ENCODE peak calls at places on chromosomes 16 and 17, in four cellular contexts. I, C, K and L are unnamed samples.

GRCh38 chr16:86585821-86586611 is 7.7 kb downstream of the FOXL1 start:
- DNase-seq in I (peak; percentile 93), C (no peak), K (no peak), L (no peak)

GRCh38 chr16:3118846-3119245 is 6.5 kb downstream of the ZNF205 start:
- DNase-seq in I (no peak), C (no peak), K (no peak), L (no peak)

GRCh38 chr17:74386397-74386796 is 19.1 kb downstream of the GPR142 start:
- DNase-seq in I (no peak), C (no peak), K (no peak), L (no peak)

GRCh38 chr17:33513769-33514168 is 220.7 kb upstream of the ASIC2 start:
- DNase-seq in I (no peak), C (no peak), K (no peak), L (no peak)

GRCh38 chr17:53032861-53033271 is 789.9 kb upstream of the KIF2B start:
- DNase-seq in I (peak; percentile 0), C (peak; percentile 96), K (peak; percentile 53), L (peak; percentile 17)

GRCh38 chr17:28675980-28676379 is 14.0 kb downstream of the SUPT6H start:
- DNase-seq in I (no peak), C (peak; percentile 48), K (no peak), L (peak; percentile 30)

GRCh38 chr17:64507418-64507766 is 615 bp downstream of the CEP95 start:
- DNase-seq in I (peak; percentile 68), C (peak; percentile 79), K (peak; percentile 71), L (peak; percentile 66)

GRCh38 chr17:42784811-42785592 is 4.6 kb downstream of the WNK4 start:
- DNase-seq in I (no peak), C (no peak), K (no peak), L (no peak)

GRCh38 chr16:27729516-27730304 is 179.8 kb downstream of the KATNIP start:
- DNase-seq in I (peak; percentile 55), C (no peak), K (no peak), L (no peak)

GRCh38 chr17:82126479-82127314 is 28.7 kb upstream of the FASN start:
- DNase-seq in I (no peak), C (no peak), K (no peak), L (no peak)

GRCh38 chr17:68020451-68020779 is 15.1 kb upstream of the KPNA2 start:
- DNase-seq in I (no peak), C (no peak), K (no peak), L (peak; percentile 46)

GRCh38 chr17:68381076-68381900 is 76.0 kb downstream of the WIPI1 start:
- DNase-seq in I (peak; percentile 97), C (no peak), K (no peak), L (peak; percentile 42)

GRCh38 chr17:27082775-27083154 is 211.1 kb upstream of the WSB1 start:
- DNase-seq in I (no peak), C (no peak), K (no peak), L (no peak)

GRCh38 chr16:57807252-57807967 is 5.1 kb upstream of the KIFC3 start:
- DNase-seq in I (no peak), C (peak; percentile 58), K (no peak), L (no peak)

GRCh38 chr17:29086628-29087332 is 43.8 kb downstream of the PIPOX start:
- DNase-seq in I (peak; percentile 19), C (no peak), K (no peak), L (no peak)

GRCh38 chr16:57235128-57236092 is 9.6 kb upstream of the ARL2BP start:
- DNase-seq in I (peak; percentile 87), C (peak; percentile 38), K (no peak), L (no peak)

GRCh38 chr17:30379303-30380105 is 777 bp downstream of the CPD start:
- DNase-seq in I (no peak), C (peak; percentile 30), K (no peak), L (no peak)

GRCh38 chr17:79188048-79188447 is 113.4 kb downstream of the ENGASE start:
- DNase-seq in I (no peak), C (peak; percentile 64), K (no peak), L (no peak)
- H3K18ac ChIP-seq in I (no peak overlapping the region), C (no peak overlapping the region), K (no peak overlapping the region), L (no peak overlapping the region)

GRCh38 chr17:17819111-17819510 is 17.7 kb downstream of the SREBF1 start:
- DNase-seq in I (no peak), C (no peak), K (no peak), L (no peak)
- H3K27ac ChIP-seq in I (no peak overlapping the region), C (no peak overlapping the region), K (no peak overlapping the region), L (no peak overlapping the region)

GRCh38 chr17:2085648-2085949 is 30.7 kb downstream of the HIC1 start:
- DNase-seq in I (peak; percentile 69), C (no peak), K (no peak), L (no peak)
- H3K18ac ChIP-seq in I (peak overlapping the region; percentile 75), C (no peak overlapping the region), K (no peak overlapping the region), L (peak overlapping the region; percentile 11)

GRCh38 chr17:2244545-2245525 is 58.8 kb downstream of the SMG6 start:
- DNase-seq in I (peak; percentile 92), C (peak; percentile 72), K (peak; percentile 64), L (peak; percentile 78)
- H3K27ac ChIP-seq in I (peak overlapping the region; percentile 93), C (no peak overlapping the region), K (no peak overlapping the region), L (no peak overlapping the region)

GRCh38 chr16:30063278-30063892 is 2.2 kb upstream of the ALDOA start:
- DNase-seq in I (no peak), C (no peak), K (no peak), L (no peak)
- H3K18ac ChIP-seq in I (peak overlapping the region; percentile 93), C (no peak overlapping the region), K (peak overlapping the region; percentile 31), L (peak overlapping the region; percentile 68)

GRCh38 chr16:78684040-78684611 is 584.7 kb downstream of the WWOX start:
- DNase-seq in I (peak; percentile 43), C (no peak), K (no peak), L (peak; percentile 95)
- H3K27ac ChIP-seq in I (no peak overlapping the region), C (no peak overlapping the region), K (no peak overlapping the region), L (no peak overlapping the region)

DNA sequence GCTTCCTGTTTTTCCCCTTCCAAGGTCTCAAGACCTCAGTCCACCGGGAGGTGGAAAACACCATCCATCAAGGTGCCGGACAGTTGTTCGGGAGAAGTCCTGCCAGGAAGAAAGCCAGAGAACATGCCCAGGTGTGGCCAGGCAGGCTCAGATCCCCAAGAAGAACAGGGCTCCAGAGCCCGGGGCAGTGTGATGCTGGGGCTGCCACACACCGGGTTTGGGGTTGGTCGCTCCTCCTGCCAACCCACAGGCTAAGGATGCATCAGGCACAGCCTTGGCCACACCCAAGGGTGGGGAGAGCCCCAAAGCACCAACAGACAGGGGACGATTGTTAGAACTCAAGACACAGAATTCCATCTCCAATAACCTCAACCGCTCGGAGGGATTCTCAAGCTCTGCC is 19.7 kb downstream of the ZFHX3 start:
- DNase-seq in I (no peak), C (no peak), K (no peak), L (no peak)
- H3K18ac ChIP-seq in I (no peak overlapping the region), C (no peak overlapping the region), K (peak overlapping the region; percentile 25), L (peak overlapping the region; percentile 75)